ENCODE peak calls at places on chromosomes 11 and 22, in five cellular contexts. S is brain microvascular endothelial cell, P is keratinocyte, D is tibial artery, Q is bronchial epithelial cell. U is an unnamed sample.

GRCh38 chr11:127496165-127496564 is 495.6 kb upstream of the KIRREL3 start:
- DNase-seq in S (no peak), P (no peak), D (no peak), Q (no peak), U (no peak)

GRCh38 chr22:47595122-47595521 is 832.7 kb downstream of the TBC1D22A start:
- DNase-seq in S (no peak), P (no peak), D (peak; percentile 0), Q (no peak), U (no peak)

GRCh38 chr11:2099523-2100316 is 39.5 kb downstream of the IGF2 start:
- DNase-seq in S (no peak), P (peak; percentile 33), D (no peak), Q (peak; percentile 83), U (no peak)

GRCh38 chr11:88579466-88579865 is 241.9 kb upstream of the CTSC start:
- DNase-seq in S (no peak), P (no peak), D (no peak), Q (no peak), U (no peak)

GRCh38 chr22:19798320-19798665 is 37.7 kb downstream of the TBX1 start:
- DNase-seq in S (no peak), P (no peak), D (no peak), Q (no peak), U (no peak)

GRCh38 chr11:26199341-26199740 is 132.6 kb upstream of the ANO3 start:
- DNase-seq in S (peak; percentile 28), P (no peak), D (no peak), Q (no peak), U (no peak)

GRCh38 chr11:60127311-60127811 is 38.9 kb downstream of the MS4A2 start:
- DNase-seq in S (no peak), P (peak; percentile 35), D (no peak), Q (peak; percentile 82), U (no peak)

GRCh38 chr11:120284272-120284671 is 40.8 kb upstream of the TLCD5 start:
- DNase-seq in S (no peak), P (no peak), D (no peak), Q (no peak), U (no peak)

GRCh38 chr11:69055598-69056516 is 7.1 kb downstream of the TPCN2 start:
- DNase-seq in S (no peak), P (no peak), D (peak; percentile 59), Q (no peak), U (peak; percentile 64)

GRCh38 chr11:68680541-68681231 is 3.7 kb upstream of the GAL start:
- DNase-seq in S (no peak), P (no peak), D (no peak), Q (no peak), U (no peak)

GRCh38 chr22:40385041-40385782 is 14.8 kb downstream of the SGSM3 start:
- DNase-seq in S (no peak), P (no peak), D (no peak), Q (peak; percentile 46), U (no peak)

GRCh38 chr11:117597083-117597482 is 199.9 kb downstream of the DSCAML1 start:
- DNase-seq in S (peak; percentile 34), P (peak; percentile 15), D (no peak), Q (peak; percentile 41), U (no peak)

GRCh38 chr22:31646186-31647019 is 15.6 kb downstream of the PISD start:
- DNase-seq in S (peak; percentile 97), P (peak; percentile 87), D (no peak), Q (peak; percentile 97), U (no peak)

GRCh38 chr22:42433754-42434153 is 1.6 kb upstream of the NFAM1 start:
- DNase-seq in S (no peak), P (no peak), D (no peak), Q (peak; percentile 83), U (no peak)

GRCh38 chr22:36383110-36383581 is 4.6 kb downstream of the MYH9 start:
- DNase-seq in S (peak; percentile 73), P (no peak), D (no peak), Q (no peak), U (no peak)

GRCh38 chr11:116499396-116500001 is 273.3 kb downstream of the BUD13 start:
- DNase-seq in S (peak; percentile 35), P (peak; percentile 48), D (peak; percentile 32), Q (peak; percentile 10), U (peak; percentile 47)

GRCh38 chr22:21014202-21015050 is 539 bp upstream of the P2RX6 start:
- DNase-seq in S (peak; percentile 90), P (no peak), D (peak; percentile 78), Q (peak; percentile 67), U (peak; percentile 93)

GRCh38 chr22:41290262-41291221 is 4.6 kb upstream of the RANGAP1 start:
- DNase-seq in S (peak; percentile 57), P (no peak), D (no peak), Q (peak; percentile 73), U (no peak)

GRCh38 chr11:1873048-1873812 is 18.5 kb downstream of the PRR33 start:
- DNase-seq in S (no peak), P (no peak), D (no peak), Q (peak; percentile 68), U (no peak)

GRCh38 chr11:121557348-121557747 is 104.6 kb upstream of the SORL1-AS1 start:
- DNase-seq in S (no peak), P (no peak), D (no peak), Q (no peak), U (no peak)

GRCh38 chr11:101446238-101446637 is 137.6 kb downstream of the TRPC6 start:
- DNase-seq in S (peak; percentile 69), P (no peak), D (no peak), Q (peak; percentile 51), U (no peak)

GRCh38 chr11:60625262-60625661 is 74.2 kb upstream of the MS4A8 start:
- DNase-seq in S (peak; percentile 70), P (no peak), D (no peak), Q (peak; percentile 55), U (no peak)

GRCh38 chr22:44840611-44841322 is 88.4 kb downstream of the ARHGAP8 start:
- DNase-seq in S (no peak), P (no peak), D (no peak), Q (no peak), U (no peak)

GRCh38 chr22:45878901-45879551 is 97.9 kb downstream of the WNT7B start:
- DNase-seq in S (no peak), P (no peak), D (peak; percentile 16), Q (no peak), U (peak; percentile 28)

GRCh38 chr11:62588966-62589637 is 2.2 kb downstream of the TUT1 start:
- DNase-seq in S (peak; percentile 50), P (no peak), D (no peak), Q (no peak), U (no peak)

GRCh38 chr11:57626895-57627294 is 22.8 kb downstream of the YPEL4 start:
- DNase-seq in S (no peak), P (no peak), D (no peak), Q (no peak), U (no peak)

GRCh38 chr11:34261820-34262219 is 96.0 kb downstream of the ABTB2 start:
- DNase-seq in S (no peak), P (no peak), D (no peak), Q (no peak), U (no peak)

GRCh38 chr11:6612816-6613136 is 760 bp upstream of the TAF10 start:
- DNase-seq in S (no peak), P (peak; percentile 19), D (no peak), Q (no peak), U (no peak)

GRCh38 chr11:67332081-67332691 is 21.2 kb downstream of the POLD4 start:
- DNase-seq in S (no peak), P (no peak), D (no peak), Q (peak; percentile 49), U (no peak)

GRCh38 chr11:104028476-104028875 is 8.0 kb upstream of the DDI1 start:
- DNase-seq in S (peak; percentile 23), P (no peak), D (no peak), Q (no peak), U (no peak)

DNA sequence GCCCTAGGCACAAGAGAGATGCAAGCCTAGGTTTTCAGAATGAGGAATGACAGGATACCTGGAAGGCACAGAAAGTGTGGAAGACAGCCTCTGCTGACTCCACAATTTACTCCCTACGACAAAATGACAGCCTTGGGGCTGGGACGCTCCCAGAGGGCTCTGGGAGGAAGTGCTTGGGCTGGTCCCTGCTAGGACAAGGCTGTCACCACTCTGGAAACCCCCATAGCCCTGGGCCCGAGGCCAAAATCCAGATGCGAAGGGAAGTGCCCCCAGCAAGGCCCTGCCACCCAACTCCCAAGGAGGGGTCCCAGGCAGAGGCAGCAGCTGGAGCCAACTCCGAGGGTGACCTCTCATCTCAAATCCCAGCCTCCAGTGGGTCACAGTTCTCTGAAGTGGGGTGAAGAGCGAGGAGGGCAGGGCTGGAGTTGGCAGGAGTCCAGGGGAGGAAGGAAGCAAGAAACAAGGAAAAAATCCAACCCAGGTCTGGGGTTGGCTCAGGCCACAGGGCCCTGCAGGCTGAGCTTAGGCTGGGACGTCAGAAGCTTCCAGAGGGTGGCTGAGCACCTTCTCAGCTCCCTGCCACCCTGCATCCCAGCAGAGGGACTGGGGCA is 6.3 kb upstream of the CDC42EP2 start:
- DNase-seq in S (no peak), P (no peak), D (no peak), Q (no peak), U (no peak)
- TF ChIP-seq CTCF in S (no peak), P (no peak), D (no peak), Q (no peak), U (no peak)

GRCh38 chr11:70430122-70430521 is 31.8 kb downstream of the CTTN start:
- DNase-seq in S (no peak), P (no peak), D (no peak), Q (no peak), U (no peak)

GRCh38 chr11:70431611-70432010 is 33.3 kb downstream of the CTTN start:
- DNase-seq in S (no peak), P (no peak), D (no peak), Q (no peak), U (no peak)

GRCh38 chr11:70430671-70431574 is 32.6 kb downstream of the CTTN start:
- DNase-seq in S (no peak), P (no peak), D (no peak), Q (no peak), U (no peak)

GRCh38 chr11:70428701-70429427 is 30.5 kb downstream of the CTTN start:
- DNase-seq in S (no peak), P (no peak), D (no peak), Q (no peak), U (no peak)

GRCh38 chr11:70429428-70429705 is 31.0 kb downstream of the CTTN start:
- DNase-seq in S (no peak), P (no peak), D (no peak), Q (no peak), U (no peak)
- H3K4me3 ChIP-seq in S (no peak overlapping the region), P (no peak overlapping the region), D (no peak overlapping the region), Q (no peak overlapping the region), U (no peak overlapping the region)

GRCh38 chr11:63710476-63711217 is 29.3 kb downstream of the RTN3 start:
- DNase-seq in S (peak; percentile 89), P (no peak), D (no peak), Q (no peak), U (no peak)
- TF ChIP-seq CTCF in S (peak; percentile 39), P (no peak), D (peak; percentile 5), Q (no peak), U (no peak)

GRCh38 chr11:128503231-128503991 is 83.9 kb downstream of the ETS1 start:
- DNase-seq in S (peak; percentile 87), P (peak; percentile 75), D (no peak), Q (peak; percentile 83), U (no peak)

GRCh38 chr11:128500488-128500887 is 86.9 kb downstream of the ETS1 start:
- DNase-seq in S (peak; percentile 65), P (no peak), D (no peak), Q (no peak), U (no peak)

GRCh38 chr11:128502736-128503135 is 84.6 kb downstream of the ETS1 start:
- DNase-seq in S (peak; percentile 91), P (peak; percentile 86), D (no peak), Q (peak; percentile 75), U (no peak)

GRCh38 chr11:128501008-128501407 is 86.3 kb downstream of the ETS1 start:
- DNase-seq in S (no peak), P (no peak), D (no peak), Q (no peak), U (no peak)

GRCh38 chr11:128501576-128502549 is 85.5 kb downstream of the ETS1 start:
- DNase-seq in S (peak; percentile 80), P (no peak), D (no peak), Q (no peak), U (no peak)
- H3K4me3 ChIP-seq in S (no peak overlapping the region), P (no peak overlapping the region), D (no peak overlapping the region), Q (no peak overlapping the region), U (no peak overlapping the region)